ENCODE peak calls at places on chromosomes 12 and 14, in nine cellular contexts. Q, V, U, K, F, O, X, I and G are unnamed samples.

GRCh38 chr12:12081836-12082497 is 11.2 kb downstream of the BCL2L14 start:
- DNase-seq in Q (peak; percentile 78), V (peak; percentile 81), U (peak; percentile 28), K (peak; percentile 78), F (peak; percentile 55), O (peak; percentile 33), X (no peak), I (no peak), G (peak; percentile 58)

GRCh38 chr12:31658743-31659086 is 773 bp upstream of the ETFBKMT start:
- DNase-seq in Q (no peak), V (no peak), U (no peak), K (no peak), F (no peak), O (no peak), X (no peak), I (no peak), G (no peak)

GRCh38 chr14:77088219-77088618 is 9.8 kb upstream of the CIPC start:
- DNase-seq in Q (no peak), V (peak; percentile 91), U (no peak), K (peak; percentile 83), F (no peak), O (no peak), X (no peak), I (no peak), G (no peak)

GRCh38 chr14:105910426-105910825 is 384.0 kb downstream of the TMEM121 start:
- DNase-seq in Q (no peak), V (no peak), U (no peak), K (no peak), F (no peak), O (no peak), X (no peak), I (no peak), G (no peak)

GRCh38 chr12:18684430-18684829 is 53.4 kb downstream of the PLCZ1 start:
- DNase-seq in Q (no peak), V (no peak), U (no peak), K (no peak), F (no peak), O (no peak), X (no peak), I (no peak), G (peak; percentile 75)

GRCh38 chr12:30687265-30687986 is 8.2 kb downstream of the IPO8 start:
- DNase-seq in Q (peak; percentile 53), V (no peak), U (no peak), K (no peak), F (no peak), O (no peak), X (no peak), I (no peak), G (peak; percentile 15)

GRCh38 chr12:13941258-13942249 is 39.8 kb downstream of the GRIN2B start:
- DNase-seq in Q (peak; percentile 96), V (peak; percentile 84), U (no peak), K (peak; percentile 78), F (peak; percentile 22), O (peak; percentile 17), X (no peak), I (no peak), G (peak; percentile 40)

GRCh38 chr12:989751-990278 is 1.2 kb upstream of the ERC1 start:
- DNase-seq in Q (peak; percentile 61), V (peak; percentile 27), U (peak; percentile 40), K (peak; percentile 13), F (peak; percentile 76), O (peak; percentile 60), X (no peak), I (peak; percentile 30), G (peak; percentile 86)

GRCh38 chr14:61277784-61278183 is 3.4 kb downstream of the TMEM30B start:
- DNase-seq in Q (no peak), V (no peak), U (no peak), K (no peak), F (no peak), O (no peak), X (no peak), I (no peak), G (no peak)
- H3K4me3 ChIP-seq in Q (no peak overlapping the region), V (peak overlapping the region; percentile 8), U (no peak overlapping the region), K (no peak overlapping the region), F (no peak overlapping the region), O (no peak overlapping the region), X (no peak overlapping the region), I (no peak overlapping the region), G (no peak overlapping the region)

DNA sequence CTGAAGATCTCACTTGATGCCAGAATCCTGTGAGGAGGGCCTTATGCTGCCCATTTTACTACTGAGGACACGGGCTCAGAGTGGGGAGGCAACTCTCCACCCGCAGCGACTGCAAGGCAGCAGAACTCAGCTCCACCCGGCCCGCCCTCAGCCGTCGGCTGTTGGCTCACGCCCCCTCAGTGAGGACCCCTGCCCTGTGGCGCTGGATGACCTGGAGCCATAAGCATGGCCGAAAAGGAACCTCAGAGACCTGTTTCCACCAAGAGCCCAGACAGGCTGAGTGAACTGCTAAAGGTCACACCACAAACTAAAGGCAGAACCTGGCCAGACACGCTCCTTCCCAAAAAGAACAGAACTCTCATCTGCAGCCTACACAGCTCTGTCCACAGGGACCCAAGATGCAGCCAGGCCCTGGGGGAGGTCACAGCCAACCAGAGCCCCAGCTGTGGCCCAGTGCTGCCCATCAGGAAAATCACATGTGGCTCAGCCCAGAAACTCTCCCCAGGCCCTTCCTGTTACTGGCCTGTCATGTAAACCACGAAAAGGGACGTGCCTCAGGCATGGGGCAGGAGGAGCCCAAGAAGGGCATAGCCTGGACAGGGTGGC is 32.8 kb downstream of the CCNK start:
- DNase-seq in Q (no peak), V (peak; percentile 12), U (no peak), K (no peak), F (no peak), O (no peak), X (no peak), I (no peak), G (no peak)
- H3K4me3 ChIP-seq in Q (no peak overlapping the region), V (no peak overlapping the region), U (no peak overlapping the region), K (no peak overlapping the region), F (no peak overlapping the region), O (no peak overlapping the region), X (no peak overlapping the region), I (no peak overlapping the region), G (no peak overlapping the region)

GRCh38 chr12:92602476-92602875 is 100.3 kb upstream of the PLEKHG7 start:
- DNase-seq in Q (peak; percentile 82), V (no peak), U (peak; percentile 84), K (no peak), F (peak; percentile 84), O (peak; percentile 69), X (peak; percentile 77), I (no peak), G (peak; percentile 93)

GRCh38 chr12:92597997-92598396 is 104.8 kb upstream of the PLEKHG7 start:
- DNase-seq in Q (peak; percentile 38), V (no peak), U (no peak), K (no peak), F (peak; percentile 59), O (peak; percentile 81), X (no peak), I (no peak), G (no peak)

GRCh38 chr12:92601680-92602079 is 101.1 kb upstream of the PLEKHG7 start:
- DNase-seq in Q (no peak), V (no peak), U (no peak), K (no peak), F (no peak), O (no peak), X (no peak), I (no peak), G (no peak)

GRCh38 chr12:92597118-92597517 is 105.7 kb upstream of the PLEKHG7 start:
- DNase-seq in Q (no peak), V (no peak), U (no peak), K (no peak), F (no peak), O (no peak), X (no peak), I (no peak), G (no peak)

GRCh38 chr12:92600052-92600451 is 102.7 kb upstream of the PLEKHG7 start:
- DNase-seq in Q (no peak), V (no peak), U (no peak), K (no peak), F (no peak), O (no peak), X (no peak), I (no peak), G (no peak)
- H3K4me3 ChIP-seq in Q (no peak overlapping the region), V (no peak overlapping the region), U (no peak overlapping the region), K (no peak overlapping the region), F (no peak overlapping the region), O (no peak overlapping the region), X (no peak overlapping the region), I (no peak overlapping the region), G (no peak overlapping the region)

GRCh38 chr14:100568164-100568997 is 18.8 kb downstream of the BEGAIN start:
- DNase-seq in Q (no peak), V (no peak), U (no peak), K (no peak), F (no peak), O (no peak), X (no peak), I (no peak), G (no peak)

GRCh38 chr14:100567009-100567876 is 20.0 kb downstream of the BEGAIN start:
- DNase-seq in Q (no peak), V (no peak), U (no peak), K (no peak), F (no peak), O (no peak), X (no peak), I (peak; percentile 53), G (no peak)

GRCh38 chr14:100568998-100569733 is 18.1 kb downstream of the BEGAIN start:
- DNase-seq in Q (no peak), V (no peak), U (no peak), K (no peak), F (no peak), O (no peak), X (no peak), I (no peak), G (no peak)

GRCh38 chr14:100566586-100566985 is 20.6 kb downstream of the BEGAIN start:
- DNase-seq in Q (no peak), V (no peak), U (no peak), K (no peak), F (no peak), O (no peak), X (no peak), I (no peak), G (no peak)

GRCh38 chr14:100567877-100568163 is 19.4 kb downstream of the BEGAIN start:
- DNase-seq in Q (no peak), V (no peak), U (no peak), K (no peak), F (no peak), O (no peak), X (no peak), I (no peak), G (no peak)
- H3K4me3 ChIP-seq in Q (peak overlapping the region; percentile 56), V (peak overlapping the region; percentile 31), U (no peak overlapping the region), K (peak overlapping the region; percentile 31), F (no peak overlapping the region), O (no peak overlapping the region), X (no peak overlapping the region), I (peak overlapping the region; percentile 47), G (no peak overlapping the region)

GRCh38 chr12:51512438-51512837 is 78.6 kb upstream of the SCN8A start:
- DNase-seq in Q (no peak), V (no peak), U (no peak), K (no peak), F (no peak), O (no peak), X (no peak), I (no peak), G (no peak)
- H3K4me3 ChIP-seq in Q (no peak overlapping the region), V (no peak overlapping the region), U (no peak overlapping the region), K (no peak overlapping the region), F (no peak overlapping the region), O (no peak overlapping the region), X (no peak overlapping the region), I (no peak overlapping the region), G (no peak overlapping the region)